ENCODE peak calls at places on chromosomes 12 and 14, in six cellular contexts. N is K562, M is GM23338, V is HL-60, C is transverse colon, S is prostate gland. T is an unnamed sample.

GRCh38 chr12:6238875-6239274 is 38.7 kb downstream of the CD9 start:
- DNase-seq in M (no peak), N (no peak), S (no peak), V (no peak), C (no peak), T (no peak)

GRCh38 chr12:32198555-32198954 is 91.9 kb downstream of the BICD1 start:
- DNase-seq in S (no peak), M (no peak), N (no peak), V (no peak), C (no peak), T (peak)

GRCh38 chr14:90400904-90401561 is 4.2 kb downstream of the CALM1 start:
- DNase-seq in N (no peak), C (no peak), S (no peak), V (peak), M (no peak), T (no peak)

GRCh38 chr14:23284654-23285529 is 1.0 kb downstream of the HOMEZ start:
- DNase-seq in C (no peak), N (no peak), S (peak), V (no peak), M (no peak), T (no peak)

GRCh38 chr12:62320054-62320453 is 59.9 kb downstream of the USP15 start:
- DNase-seq in N (peak), V (no peak), C (no peak), M (no peak), S (no peak), T (no peak)

GRCh38 chr12:125185740-125186470 is 120.7 kb downstream of the AACS start:
- DNase-seq in M (peak), V (peak), N (peak), C (peak), S (peak), T (no peak)

GRCh38 chr12:3600039-3600720 is 109.2 kb downstream of the PRMT8 start:
- DNase-seq in C (no peak), M (peak), S (no peak), V (no peak), N (peak), T (no peak)

GRCh38 chr14:90624228-90624627 is 192.0 kb downstream of the TTC7B start:
- DNase-seq in C (no peak), V (no peak), M (no peak), N (peak), S (peak), T (no peak)

GRCh38 chr12:5213990-5214389 is 170.3 kb downstream of the KCNA5 start:
- DNase-seq in V (no peak), C (no peak), N (no peak), S (no peak), M (no peak), T (no peak)

GRCh38 chr12:110699591-110700445 is 10.9 kb upstream of the HVCN1 start:
- DNase-seq in S (no peak), N (peak), C (no peak), V (no peak), M (peak), T (no peak)

GRCh38 chr14:55704654-55705053 is 124.6 kb downstream of the KTN1 start:
- DNase-seq in M (no peak), C (no peak), N (no peak), V (no peak), S (no peak), T (no peak)

GRCh38 chr14:20782280-20782890 is 1.3 kb downstream of the RNASE6 start:
- DNase-seq in V (no peak), C (no peak), S (peak), N (no peak), M (peak), T (no peak)

GRCh38 chr12:14366211-14366762 is 805 bp downstream of the ATF7IP start:
- DNase-seq in V (no peak), S (peak), C (no peak), M (no peak), N (peak), T (no peak)

GRCh38 chr12:15525414-15525813 is 203.1 kb downstream of the PTPRO start:
- DNase-seq in V (no peak), S (no peak), C (no peak), M (no peak), N (no peak), T (no peak)

DNA sequence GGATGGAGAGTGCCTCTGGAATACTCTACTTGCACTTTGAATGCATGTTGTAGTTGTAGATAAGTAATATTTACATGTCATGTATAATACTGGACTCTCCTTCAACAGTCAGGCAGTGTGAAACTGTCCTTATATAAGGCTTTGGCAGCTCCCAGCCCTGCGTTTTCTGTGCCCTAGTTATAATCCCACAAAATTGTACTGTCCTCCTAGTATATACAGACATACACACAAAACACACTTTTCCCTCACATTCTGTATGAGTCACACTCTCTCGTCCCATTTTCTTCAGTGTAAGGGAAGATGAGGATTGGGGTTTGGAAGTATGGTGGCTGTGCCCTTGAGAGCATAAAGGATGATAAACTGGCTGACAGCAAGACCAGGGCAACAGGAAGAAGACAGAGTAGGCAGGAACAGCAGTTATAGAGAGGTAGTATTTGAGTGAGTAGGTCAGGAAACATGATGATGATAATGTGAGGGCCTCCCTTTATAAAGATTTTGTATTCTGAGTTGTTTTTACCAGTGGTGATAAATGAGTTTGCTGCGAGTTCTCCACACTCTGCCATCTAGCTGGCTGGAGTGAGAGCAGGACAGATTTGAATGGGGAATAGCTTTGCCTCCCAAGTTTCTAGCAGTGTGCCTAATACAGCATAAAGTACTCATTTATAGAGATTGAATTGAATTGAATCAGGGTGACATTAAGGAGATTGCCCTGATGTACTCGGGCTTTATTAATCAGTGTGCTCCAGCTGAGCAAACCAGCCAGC is 5.0 kb downstream of the CREBL2 start:
- DNase-seq in S (no peak), C (no peak), N (no peak), M (no peak), V (no peak), T (no peak)
- H3K27ac ChIP-seq in S (no peak), C (no peak), N (no peak), M (peak), V (no peak), T (no peak)

GRCh38 chr12:30218073-30218472 is 434.3 kb upstream of the TMTC1 start:
- DNase-seq in C (no peak), V (no peak), N (no peak), S (no peak), M (no peak), T (no peak)
- TF ChIP-seq POLR2AphosphoS5 in C (no peak), V (no peak), N (no peak), S (no peak), M (no peak), T (no peak)

DNA sequence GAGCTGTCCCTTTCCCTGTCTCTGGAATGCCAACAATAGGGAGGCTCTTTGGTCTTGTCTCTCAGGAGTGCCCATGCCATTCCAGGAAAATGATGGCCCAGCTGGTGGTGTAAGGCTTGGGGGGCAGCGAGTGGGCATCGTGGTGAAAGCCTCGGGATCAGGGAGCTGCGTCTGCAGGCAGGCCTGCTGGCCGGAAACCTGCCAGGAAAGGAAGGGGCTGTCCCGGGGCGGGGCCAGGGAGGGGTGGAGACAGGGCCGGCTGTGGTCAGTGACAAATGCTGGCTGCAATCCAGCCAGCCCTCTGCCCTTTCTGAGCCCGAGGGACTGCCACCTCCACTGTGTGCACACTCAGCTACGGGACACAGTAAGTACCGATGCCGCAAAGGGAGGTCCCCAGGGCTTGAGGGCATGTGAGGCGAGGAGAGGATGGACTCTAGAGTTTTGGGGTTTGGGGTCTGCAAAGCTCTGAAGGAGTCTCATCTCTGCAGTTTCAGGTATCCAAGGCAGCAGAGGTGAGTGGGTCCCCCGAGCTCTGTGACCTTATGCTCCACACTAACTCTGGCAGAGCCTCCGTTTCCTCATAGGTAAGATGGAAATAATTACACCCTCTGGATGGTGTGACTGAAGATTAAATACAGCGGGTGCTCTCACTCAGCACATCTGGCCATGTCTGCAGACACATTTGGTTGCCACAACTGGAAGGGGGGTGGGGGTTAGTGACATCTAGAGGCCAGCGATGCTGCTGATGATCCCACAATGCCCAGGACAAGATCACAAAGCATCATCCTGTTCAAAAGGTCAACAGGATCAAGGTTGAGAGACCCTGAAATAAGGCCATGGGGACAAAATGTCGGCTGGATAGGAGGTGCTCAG is at the start of gene SERPINA5:
- DNase-seq in C (no peak), N (peak), M (peak), S (no peak), V (no peak), T (no peak)
- H3K27ac ChIP-seq in C (no peak), N (no peak), M (no peak), S (no peak), V (no peak), T (no peak)

DNA sequence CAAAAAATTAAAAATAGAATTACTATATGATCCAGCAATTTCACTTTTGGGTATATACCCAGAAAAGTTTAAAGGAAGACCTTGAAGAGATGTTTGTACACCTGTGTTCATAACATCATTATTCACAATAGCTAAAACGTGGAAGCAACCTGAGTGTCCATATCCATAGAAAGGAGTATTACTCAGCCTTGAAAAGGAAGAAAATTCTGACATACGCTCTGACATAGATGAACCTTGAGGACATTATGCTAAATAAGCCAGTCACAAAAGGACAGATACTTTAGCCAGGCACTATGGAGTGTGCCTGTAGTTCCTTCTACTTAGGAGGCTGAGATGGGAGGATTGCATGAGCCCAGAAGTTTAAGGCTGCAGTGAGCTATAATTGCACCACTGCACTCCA is 6.1 kb upstream of the RD3L start:
- DNase-seq in V (no peak), N (no peak), C (no peak), M (no peak), S (no peak), T (no peak)
- TF ChIP-seq POLR2AphosphoS5 in V (no peak), N (no peak), C (no peak), M (no peak), S (no peak), T (no peak)